ENCODE peak calls at places on chromosomes 1 and 21, in five cellular contexts. D is neuronal stem cell, N is mesenchymal stem cell, W is H9, M is H1. U is an unnamed sample.

GRCh38 chr1:201495447-201496295 is 11.3 kb downstream of the CSRP1 start:
- DNase-seq in D (no peak), N (peak), W (no peak), M (no peak), U (no peak)

GRCh38 chr1:33442141-33442540 is 11.2 kb upstream of the PHC2 start:
- DNase-seq in D (no peak), N (peak), W (no peak), M (no peak), U (no peak)

GRCh38 chr1:245797592-245798366 is 643.0 kb downstream of the KIF26B start:
- DNase-seq in D (peak), N (no peak), W (peak), M (no peak), U (peak)

GRCh38 chr1:12342261-12343003 is 112.6 kb downstream of the VPS13D start:
- DNase-seq in D (no peak), N (peak), W (no peak), M (no peak), U (no peak)

GRCh38 chr1:30665216-30665615 is 58.2 kb downstream of the MATN1 start:
- DNase-seq in D (no peak), N (no peak), W (no peak), M (no peak), U (no peak)

GRCh38 chr1:89986020-89986419 is 8.9 kb upstream of the ZNF326 start:
- DNase-seq in D (no peak), N (peak), W (no peak), M (no peak), U (no peak)

GRCh38 chr1:54256756-54257155 is 56.8 kb downstream of the MRPL37 start:
- DNase-seq in D (no peak), N (no peak), W (no peak), M (no peak), U (no peak)

GRCh38 chr1:167175901-167176300 is 44.8 kb upstream of the POU2F1 start:
- DNase-seq in D (no peak), N (no peak), W (no peak), M (no peak), U (no peak)

GRCh38 chr1:3323021-3323790 is 131.3 kb upstream of the ARHGEF16 start:
- DNase-seq in D (peak), N (no peak), W (no peak), M (no peak), U (no peak)

GRCh38 chr1:161506336-161507223 is 1.3 kb downstream of the FCGR2A start:
- DNase-seq in D (no peak), N (peak), W (no peak), M (no peak), U (peak)

GRCh38 chr21:38989745-38990423 is 184.2 kb downstream of the ETS2 start:
- DNase-seq in D (peak), N (peak), W (no peak), M (no peak), U (peak)

GRCh38 chr1:232950919-232951579 is 638 bp downstream of the NTPCR start:
- DNase-seq in D (no peak), N (peak), W (peak), M (no peak), U (no peak)

GRCh38 chr1:94713472-94714141 is 106.5 kb upstream of the SLC44A3 start:
- DNase-seq in D (no peak), N (peak), W (peak), M (peak), U (peak)

GRCh38 chr1:182731852-182732575 is 47.6 kb upstream of the RGS8 start:
- DNase-seq in D (no peak), N (no peak), W (no peak), M (no peak), U (peak)

GRCh38 chr21:38351961-38352521 is 95.2 kb downstream of the KCNJ15 start:
- DNase-seq in D (no peak), N (peak), W (no peak), M (peak), U (peak)

GRCh38 chr1:180365039-180365438 is 135.0 kb downstream of the LHX4 start:
- DNase-seq in D (peak), N (no peak), W (no peak), M (no peak), U (peak)

GRCh38 chr1:222974496-222974895 is 159.7 kb downstream of the DISP1 start:
- DNase-seq in D (no peak), N (peak), W (no peak), M (no peak), U (peak)

GRCh38 chr21:35478096-35479080 is 429.3 kb upstream of the RUNX1 start:
- DNase-seq in D (no peak), N (peak), W (no peak), M (no peak), U (no peak)

GRCh38 chr1:47835409-47835808 is 161.8 kb downstream of the TRABD2B start:
- DNase-seq in D (no peak), N (no peak), W (no peak), M (no peak), U (no peak)

GRCh38 chr1:229757226-229757625 is 131.2 kb downstream of the URB2 start:
- DNase-seq in D (no peak), N (no peak), W (no peak), M (no peak), U (peak)

GRCh38 chr1:34656299-34656698 is 98.5 kb upstream of the GJB5 start:
- DNase-seq in D (no peak), N (no peak), W (no peak), M (no peak), U (no peak)

GRCh38 chr1:43241352-43241953 is 28.3 kb upstream of the TMEM125 start:
- DNase-seq in D (no peak), N (no peak), W (no peak), M (no peak), U (peak)

GRCh38 chr1:19015476-19015875 is 59.0 kb upstream of the IFFO2 start:
- DNase-seq in D (no peak), N (no peak), W (no peak), M (no peak), U (no peak)

GRCh38 chr1:165235777-165236285 is 120.7 kb downstream of the LMX1A start:
- DNase-seq in D (peak), N (no peak), W (peak), M (no peak), U (no peak)

GRCh38 chr1:25773441-25774125 is 26.4 kb upstream of the SELENON start:
- DNase-seq in D (no peak), N (peak), W (no peak), M (no peak), U (peak)

GRCh38 chr1:74686941-74687340 is 13.3 kb upstream of the ERICH3 start:
- DNase-seq in D (no peak), N (no peak), W (no peak), M (no peak), U (no peak)

GRCh38 chr1:108708726-108709660 is 3.7 kb upstream of the FNDC7 start:
- DNase-seq in D (no peak), N (no peak), W (peak), M (no peak), U (no peak)

GRCh38 chr1:172976222-172977041 is 74.3 kb downstream of the TNFSF18 start:
- DNase-seq in D (no peak), N (peak), W (no peak), M (no peak), U (no peak)

GRCh38 chr1:10617931-10618885 is 143.5 kb downstream of the PEX14 start:
- DNase-seq in D (no peak), N (no peak), W (peak), M (no peak), U (no peak)

GRCh38 chr1:160629286-160630210 is 17.3 kb downstream of the SLAMF1 start:
- DNase-seq in D (no peak), N (no peak), W (no peak), M (no peak), U (peak)

GRCh38 chr1:78650114-78650513 is 483 bp downstream of the IFI44 start:
- DNase-seq in D (no peak), N (no peak), W (no peak), M (no peak), U (no peak)

GRCh38 chr21:41600116-41600515 is 92.2 kb upstream of the TMPRSS2 start:
- DNase-seq in D (no peak), N (no peak), W (no peak), M (no peak), U (no peak)

GRCh38 chr21:23936224-23936623 is 1671.1 kb downstream of the MRPL39 start:
- DNase-seq in D (peak), N (no peak), W (no peak), M (no peak), U (no peak)

GRCh38 chr21:45262041-45262581 is 25.6 kb downstream of the POFUT2 start:
- DNase-seq in D (no peak), N (no peak), W (peak), M (no peak), U (no peak)

GRCh38 chr1:50416553-50417453 is 6.4 kb downstream of the DMRTA2 start:
- DNase-seq in D (no peak), N (no peak), W (peak), M (no peak), U (no peak)

GRCh38 chr1:147073062-147073432 is 99.2 kb downstream of the PRKAB2 start:
- DNase-seq in D (no peak), N (no peak), W (peak), M (no peak), U (no peak)

GRCh38 chr1:209648931-209649776 is 3.1 kb downstream of the LAMB3 start:
- DNase-seq in D (no peak), N (peak), W (no peak), M (no peak), U (peak)

DNA sequence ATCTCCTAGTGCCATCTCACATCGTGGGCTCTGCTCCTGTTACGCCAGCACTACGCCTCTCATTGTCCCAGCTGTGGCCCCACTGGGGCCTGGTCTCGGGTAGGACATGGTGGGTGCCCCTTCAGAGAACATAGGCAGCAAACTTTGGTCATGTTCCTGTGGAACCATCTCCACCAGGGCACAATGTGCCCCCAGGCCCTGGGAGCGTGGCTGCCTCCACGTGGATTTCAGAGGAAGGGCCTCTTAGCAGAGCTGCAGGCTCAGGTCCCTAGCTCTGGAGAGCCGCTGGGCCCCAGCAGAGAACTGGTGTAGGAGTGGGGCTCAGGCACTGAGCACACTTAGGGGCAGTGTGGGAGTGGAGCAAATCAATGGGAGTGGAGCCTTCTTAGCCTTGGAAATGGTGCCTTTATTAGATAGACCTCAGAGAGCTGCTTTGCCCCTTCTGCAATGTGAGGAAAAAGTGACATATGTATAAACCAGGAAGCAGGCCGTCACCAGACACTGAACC is 460.0 kb downstream of the NCAM2 start:
- DNase-seq in D (no peak), N (no peak), W (peak), M (no peak), U (no peak)
- H2BK12ac ChIP-seq in D (peak), N (no peak), W (no peak), M (no peak), U (no peak)

GRCh38 chr1:157597959-157598667 is at the start of gene FCRL4:
- DNase-seq in D (no peak), N (no peak), W (no peak), M (no peak), U (no peak)

GRCh38 chr1:157595356-157595755 is 2.5 kb downstream of the FCRL4 start:
- DNase-seq in D (no peak), N (no peak), W (no peak), M (no peak), U (no peak)

GRCh38 chr1:157596384-157596783 is 1.5 kb downstream of the FCRL4 start:
- DNase-seq in D (no peak), N (no peak), W (no peak), M (no peak), U (no peak)
- H4K8ac ChIP-seq in D (no peak), N (no peak), W (no peak), M (no peak), U (no peak)

DNA sequence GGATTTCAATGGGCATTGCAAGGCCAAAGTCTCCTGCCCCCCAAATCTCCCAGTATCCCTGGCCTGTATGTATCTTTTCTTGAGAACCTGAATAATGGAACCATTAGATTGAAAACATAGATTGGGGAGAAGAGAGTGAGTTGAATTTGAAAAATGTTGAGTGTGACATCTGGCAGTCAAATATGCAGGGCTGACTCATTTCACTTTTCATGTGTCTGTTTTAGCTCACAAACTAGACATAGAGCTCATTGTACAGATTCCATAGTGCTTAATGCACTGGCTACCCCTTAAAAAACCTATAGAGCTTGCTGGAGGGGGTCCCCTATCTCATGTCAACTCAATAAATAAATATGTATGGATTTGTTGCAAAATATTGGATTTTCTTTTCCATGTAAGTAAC is 30.8 kb downstream of the DDR2 start:
- DNase-seq in D (no peak), N (peak), W (no peak), M (no peak), U (peak)
- H2BK120ac ChIP-seq in D (no peak), N (no peak), W (no peak), M (no peak), U (peak)

GRCh38 chr1:199799116-199799515 is 228.4 kb upstream of the NR5A2 start:
- DNase-seq in D (no peak), N (no peak), W (peak), M (no peak), U (no peak)
- H2BK12ac ChIP-seq in D (no peak), N (no peak), W (no peak), M (no peak), U (no peak)

U was measured in trophoblast cell.